ENCODE peak calls at places on chromosomes 6 and 20, in four cellular contexts. G is H1, L is H9, B is mesendoderm. M is an unnamed sample.

GRCh38 chr20:44231713-44232468 is 15.2 kb upstream of the GDAP1L1 start:
- DNase-seq in G (no peak), L (peak), B (peak), M (no peak)

GRCh38 chr20:57582432-57583288 is 21.8 kb downstream of the PCK1 start:
- DNase-seq in G (no peak), L (peak), B (peak), M (peak)

GRCh38 chr6:160421854-160422253 is 73.7 kb downstream of the SLC22A3 start:
- DNase-seq in G (no peak), L (no peak), B (no peak), M (no peak)

GRCh38 chr6:131787955-131788712 is 19.7 kb upstream of the ENPP1 start:
- DNase-seq in G (no peak), L (no peak), B (peak), M (peak)

GRCh38 chr6:30060634-30060981 is 457 bp upstream of the POLR1H start:
- DNase-seq in G (no peak), L (no peak), B (peak), M (peak)

GRCh38 chr6:124961468-124961783 is 811 bp upstream of the RNF217 start:
- DNase-seq in G (no peak), L (no peak), B (no peak), M (no peak)

GRCh38 chr6:75296811-75297779 is 12.5 kb upstream of the TMEM30A start:
- DNase-seq in G (no peak), L (no peak), B (peak), M (peak)

GRCh38 chr20:10875653-10876052 is 201.9 kb upstream of the JAG1 start:
- DNase-seq in G (no peak), L (no peak), B (no peak), M (no peak)

GRCh38 chr6:154111025-154111424 is 72.0 kb downstream of the OPRM1 start:
- DNase-seq in G (no peak), L (no peak), B (no peak), M (no peak)

DNA sequence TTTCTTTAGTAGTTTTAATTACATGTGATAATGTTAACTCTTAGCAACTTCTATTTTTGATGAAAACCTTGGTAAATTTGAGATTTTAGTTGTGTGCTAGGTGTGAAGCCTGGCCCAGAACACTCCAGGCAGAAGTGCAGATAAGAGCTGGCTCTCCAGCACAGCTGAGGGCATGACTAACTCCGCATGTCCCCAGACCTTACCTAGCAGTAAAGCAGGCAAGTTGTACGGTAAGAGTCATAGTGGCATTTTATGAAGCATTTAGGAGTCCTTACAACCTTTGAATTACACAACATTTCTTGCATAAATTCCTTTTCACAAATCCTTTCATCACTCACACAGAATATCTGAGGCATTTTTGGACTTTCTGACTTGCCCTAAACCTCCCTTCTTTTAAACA is 67.2 kb downstream of the OPRM1 start:
- DNase-seq in G (no peak), L (no peak), B (no peak), M (no peak)
- H3K56ac ChIP-seq in G (no peak), L (no peak), B (no peak), M (no peak)

GRCh38 chr20:32482251-32483220 is 102.6 kb downstream of the NOL4L start:
- DNase-seq in G (no peak), L (peak), B (peak), M (no peak)
- H2AK5ac ChIP-seq in G (no peak), L (no peak), B (no peak), M (peak)

GRCh38 chr6:27130668-27131428 is 116.7 kb upstream of the PRSS16 start:
- DNase-seq in G (no peak), L (no peak), B (no peak), M (no peak)
- H3K56ac ChIP-seq in G (no peak), L (no peak), B (peak), M (peak)

GRCh38 chr6:12363651-12364381 is 73.7 kb downstream of the EDN1 start:
- DNase-seq in G (no peak), L (no peak), B (no peak), M (no peak)

GRCh38 chr6:12359051-12359450 is 68.9 kb downstream of the EDN1 start:
- DNase-seq in G (no peak), L (no peak), B (no peak), M (no peak)

GRCh38 chr6:12356983-12357972 is 67.1 kb downstream of the EDN1 start:
- DNase-seq in G (no peak), L (no peak), B (no peak), M (no peak)

GRCh38 chr6:12356431-12356830 is 66.3 kb downstream of the EDN1 start:
- DNase-seq in G (no peak), L (no peak), B (no peak), M (no peak)

GRCh38 chr6:12361042-12361765 is 71.0 kb downstream of the EDN1 start:
- DNase-seq in G (no peak), L (no peak), B (peak), M (no peak)
- H2AK5ac ChIP-seq in G (no peak), L (no peak), B (no peak), M (no peak)

GRCh38 chr6:11065436-11066202 is 21.5 kb upstream of the ELOVL2 start:
- DNase-seq in G (no peak), L (no peak), B (no peak), M (no peak)
- H3K56ac ChIP-seq in G (no peak), L (no peak), B (no peak), M (no peak)